ENCODE peak calls at places on chromosome 1, in eight cellular contexts. Z is aorta, Y is A673, A is H9, T is fibroblast of lung, I is adrenal gland, P is AG04450, M is dorsolateral prefrontal cortex. J is an unnamed sample.

GRCh38 chr1:147834189-147834588 is 68.4 kb upstream of the GJA8 start:
- DNase-seq in Z (no peak), Y (no peak), A (no peak), T (no peak), I (no peak), P (no peak), M (no peak), J (no peak)

GRCh38 chr1:9872430-9873165 is 37.5 kb downstream of the CTNNBIP1 start:
- DNase-seq in Z (no peak), Y (no peak), A (no peak), T (peak), I (no peak), P (peak), M (peak), J (peak)

GRCh38 chr1:179971563-179972496 is 17.2 kb downstream of the CEP350 start:
- DNase-seq in Z (no peak), Y (no peak), A (no peak), T (no peak), I (no peak), P (no peak), M (no peak), J (no peak)

GRCh38 chr1:201582261-201582951 is 43.5 kb downstream of the NAV1 start:
- DNase-seq in Z (no peak), Y (no peak), A (no peak), T (peak), I (no peak), P (no peak), M (no peak), J (no peak)

GRCh38 chr1:154943649-154944421 is 7.3 kb upstream of the PMVK start:
- DNase-seq in Z (no peak), Y (peak), A (peak), T (no peak), I (no peak), P (no peak), M (no peak), J (no peak)

GRCh38 chr1:162498442-162498785 is 796 bp downstream of the UHMK1 start:
- DNase-seq in Z (no peak), Y (peak), A (no peak), T (peak), I (no peak), P (no peak), M (no peak), J (no peak)

GRCh38 chr1:156320560-156320959 is 17.5 kb downstream of the CCT3 start:
- DNase-seq in Z (no peak), Y (no peak), A (no peak), T (no peak), I (no peak), P (no peak), M (no peak), J (no peak)

GRCh38 chr1:114164840-114165543 is 11.3 kb upstream of the SYT6 start:
- DNase-seq in Z (no peak), Y (no peak), A (no peak), T (no peak), I (no peak), P (no peak), M (no peak), J (no peak)

GRCh38 chr1:178470411-178470960 is 26.3 kb downstream of the CLEC20A start:
- DNase-seq in Z (no peak), Y (no peak), A (no peak), T (no peak), I (no peak), P (no peak), M (no peak), J (no peak)

GRCh38 chr1:27166351-27166802 is 11.5 kb upstream of the SLC9A1 start:
- DNase-seq in Z (no peak), Y (no peak), A (no peak), T (peak), I (no peak), P (no peak), M (no peak), J (no peak)

GRCh38 chr1:202063093-202063492 is 52.7 kb downstream of the ELF3 start:
- DNase-seq in Z (no peak), Y (no peak), A (peak), T (peak), I (no peak), P (peak), M (no peak), J (no peak)

GRCh38 chr1:228161381-228161780 is 4.2 kb upstream of the IBA57 start:
- DNase-seq in Z (no peak), Y (no peak), A (no peak), T (no peak), I (no peak), P (no peak), M (no peak), J (no peak)

GRCh38 chr1:228163004-228163753 is 2.4 kb upstream of the IBA57 start:
- DNase-seq in Z (no peak), Y (no peak), A (no peak), T (peak), I (peak), P (no peak), M (no peak), J (no peak)

GRCh38 chr1:228162286-228163003 is 3.2 kb upstream of the IBA57 start:
- DNase-seq in Z (no peak), Y (no peak), A (peak), T (peak), I (peak), P (no peak), M (no peak), J (no peak)

GRCh38 chr1:228160201-228160761 is 5.3 kb upstream of the IBA57 start:
- DNase-seq in Z (peak), Y (no peak), A (no peak), T (no peak), I (no peak), P (no peak), M (no peak), J (no peak)

GRCh38 chr1:228161866-228162265 is 3.7 kb upstream of the IBA57 start:
- DNase-seq in Z (no peak), Y (no peak), A (no peak), T (no peak), I (no peak), P (no peak), M (no peak), J (no peak)
- H3K27ac ChIP-seq in Z (no peak), Y (no peak), A (no peak), T (no peak), I (no peak), P (no peak), M (peak), J (peak)

GRCh38 chr1:78716186-78716585 is 66.6 kb downstream of the IFI44 start:
- DNase-seq in Z (no peak), Y (peak), A (no peak), T (peak), I (no peak), P (no peak), M (no peak), J (no peak)
- H3K27ac ChIP-seq in Z (no peak), Y (peak), A (no peak), T (no peak), I (no peak), P (no peak), M (no peak), J (no peak)

DNA sequence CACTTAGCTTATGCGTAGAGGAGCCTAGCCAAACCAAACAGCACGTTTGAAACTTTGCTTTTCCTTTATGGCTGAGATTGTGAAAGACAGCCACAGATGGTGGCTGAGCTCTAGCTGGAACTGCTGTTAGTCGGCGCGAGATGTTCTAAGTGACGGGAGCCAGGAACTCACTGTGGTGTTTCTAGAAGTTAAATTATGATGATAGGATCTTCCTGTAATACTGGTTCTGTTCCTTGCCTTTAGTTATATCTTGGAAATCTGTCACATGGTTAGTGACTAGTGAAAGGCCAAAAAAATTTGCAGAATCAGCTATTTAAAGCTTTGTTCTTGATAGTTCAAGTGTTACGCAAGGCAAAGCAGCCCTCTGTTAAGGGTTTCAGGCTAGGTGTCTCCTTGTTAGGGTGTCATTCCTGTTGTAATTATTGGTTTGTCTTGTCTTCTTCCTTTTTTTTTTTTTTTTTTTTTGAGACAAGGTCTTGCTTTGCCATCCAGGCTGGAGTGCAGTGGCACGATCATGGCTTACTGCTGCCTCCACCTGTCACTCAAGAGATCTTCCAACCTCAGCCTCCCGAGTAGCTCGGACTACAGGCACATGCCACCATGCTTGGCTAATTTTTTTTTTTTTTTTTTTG is 22.6 kb downstream of the AK4 start:
- DNase-seq in Z (no peak), Y (no peak), A (no peak), T (no peak), I (no peak), P (no peak), M (no peak), J (no peak)
- H3K27ac ChIP-seq in Z (no peak), Y (no peak), A (no peak), T (no peak), I (no peak), P (no peak), M (peak), J (no peak)

DNA sequence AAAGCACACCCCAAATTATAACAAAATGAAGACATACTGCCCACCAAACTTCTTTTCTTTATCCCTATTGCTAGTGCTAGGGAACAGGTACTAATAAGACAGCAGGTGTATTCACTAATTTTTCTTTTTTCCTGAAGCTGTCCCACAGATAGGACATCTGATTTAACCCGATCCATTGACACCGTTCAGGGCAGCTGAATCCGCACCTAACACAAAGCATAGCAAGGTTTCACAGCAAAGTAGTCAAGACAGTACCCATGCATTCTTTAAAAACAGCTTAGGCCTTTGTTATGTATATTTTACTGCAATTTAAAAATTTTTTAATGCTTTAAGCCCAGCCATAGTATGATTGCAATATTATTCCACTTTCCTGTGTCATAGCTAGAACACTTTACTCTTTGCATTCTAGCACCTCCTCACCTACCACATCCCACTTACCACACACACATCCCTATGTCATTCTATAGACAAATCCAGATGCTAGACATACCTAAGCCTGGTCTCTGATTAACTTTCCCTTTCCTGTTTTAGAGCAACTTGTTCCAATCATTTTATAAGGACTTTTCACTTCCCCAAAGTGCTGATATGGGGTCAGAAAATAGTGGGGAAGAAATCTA is 40.4 kb downstream of the GATAD2B start:
- DNase-seq in Z (no peak), Y (no peak), A (no peak), T (peak), I (no peak), P (no peak), M (no peak), J (no peak)
- H3K27ac ChIP-seq in Z (no peak), Y (peak), A (no peak), T (peak), I (no peak), P (no peak), M (no peak), J (peak)

J was measured in caudate nucleus.